ENCODE peak calls at places on chromosomes 7 and 10, in six cellular contexts. J, N, S, D, E and A are unnamed samples.

GRCh38 chr10:31745612-31746376 is 182.8 kb downstream of the ARHGAP12 start:
- DNase-seq in D (no peak), N (peak), J (peak), E (peak), S (no peak), A (peak)

GRCh38 chr10:124874-125273 is 10.4 kb upstream of the ZMYND11 start:
- DNase-seq in J (no peak), E (no peak), N (no peak), S (no peak), D (no peak), A (no peak)

GRCh38 chr7:104943502-104944343 is 70.3 kb upstream of the KMT2E start:
- DNase-seq in N (no peak), D (peak), S (no peak), E (peak), J (peak), A (peak)

GRCh38 chr10:47268696-47269095 is 31.3 kb upstream of the GDF10 start:
- DNase-seq in D (no peak), S (no peak), E (no peak), J (no peak), N (no peak), A (no peak)

GRCh38 chr10:114304017-114304565 is 65.0 kb downstream of the VWA2 start:
- DNase-seq in N (peak), E (peak), D (peak), S (peak), J (peak), A (peak)

GRCh38 chr10:103584216-103585010 is 90.9 kb downstream of the NEURL1 start:
- DNase-seq in N (no peak), E (no peak), D (peak), J (no peak), S (no peak), A (peak)

GRCh38 chr10:373015-373414 is 237.8 kb downstream of the ZMYND11 start:
- DNase-seq in D (no peak), E (no peak), N (no peak), S (no peak), J (peak), A (no peak)

GRCh38 chr7:142654398-142654797 is 94.9 kb upstream of the PRSS1 start:
- DNase-seq in J (no peak), E (no peak), D (no peak), N (no peak), S (no peak), A (peak)

GRCh38 chr10:130440494-130440893 is 304.3 kb downstream of the GLRX3 start:
- DNase-seq in J (no peak), N (no peak), E (no peak), S (no peak), D (no peak), A (no peak)

DNA sequence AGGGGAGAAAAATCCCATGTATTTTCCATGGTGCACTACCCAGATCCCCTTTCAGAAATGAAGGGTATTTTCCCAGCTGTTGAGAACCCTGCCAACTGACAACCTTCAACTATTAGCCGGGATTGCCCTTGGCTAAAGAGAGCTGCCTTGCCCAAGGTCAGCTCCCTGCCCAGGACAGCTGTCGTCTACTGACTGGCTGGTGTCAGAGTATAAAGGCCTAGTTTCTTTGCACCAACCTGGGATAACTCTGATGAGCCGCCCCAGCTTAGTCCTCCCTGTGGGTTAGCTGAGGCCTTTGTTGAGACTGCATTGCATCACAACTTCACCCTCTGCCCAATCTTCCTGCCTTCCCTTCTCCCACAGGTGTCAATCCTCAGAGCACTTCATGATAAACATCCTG is 147.2 kb upstream of the RHEB start:
- DNase-seq in J (no peak), E (no peak), S (no peak), D (no peak), N (no peak), A (no peak)
- TF ChIP-seq CTCF in J (no peak), E (no peak), S (no peak), D (no peak), N (no peak), A (no peak)

GRCh38 chr7:2555121-2556052 is at the start of gene BRAT1:
- DNase-seq in D (peak), S (peak), E (peak), N (peak), J (peak), A (peak)
- TF ChIP-seq CTCF in D (peak), S (peak), E (peak), N (peak), J (peak), A (peak)

GRCh38 chr10:27369832-27370231 is 129.2 kb upstream of the ACBD5 start:
- DNase-seq in J (peak), N (no peak), D (no peak), E (no peak), S (no peak), A (no peak)
- TF ChIP-seq CTCF in J (peak), N (no peak), D (no peak), E (no peak), S (peak), A (peak)

GRCh38 chr7:140008755-140009610 is 53.8 kb downstream of the PARP12 start:
- DNase-seq in S (no peak), N (no peak), D (no peak), J (no peak), E (no peak), A (no peak)
- TF ChIP-seq CTCF in S (no peak), N (no peak), D (no peak), J (no peak), E (no peak), A (no peak)

DNA sequence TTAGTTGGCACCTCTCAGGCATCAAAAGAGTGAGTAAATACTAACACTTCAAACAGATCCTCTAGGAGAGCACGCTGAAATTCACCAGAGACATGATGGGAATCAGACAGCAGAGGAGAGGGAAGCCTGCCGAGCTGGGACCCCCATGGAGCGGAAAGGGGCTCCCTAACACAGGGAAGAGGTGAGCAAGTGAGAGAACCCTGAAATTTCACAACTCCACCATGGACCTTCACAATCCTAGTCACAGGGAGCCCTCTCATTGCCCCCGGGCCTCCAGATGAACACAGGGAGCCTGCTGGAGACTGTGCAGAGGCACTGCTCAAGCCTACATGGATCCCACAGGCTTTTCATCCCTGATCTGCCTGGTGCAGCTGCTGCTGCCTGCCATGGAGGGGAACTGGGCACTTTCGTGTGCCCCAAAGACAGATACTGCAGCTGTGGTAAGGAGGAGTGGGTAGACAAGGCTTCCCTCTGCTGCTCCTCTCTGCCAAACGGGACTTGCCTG is 59.2 kb upstream of the ANTXRL start:
- DNase-seq in D (no peak), S (no peak), J (no peak), E (no peak), N (no peak), A (no peak)
- TF ChIP-seq CTCF in D (no peak), S (no peak), J (no peak), E (no peak), N (no peak), A (no peak)

GRCh38 chr7:16929146-16929762 is 47.5 kb upstream of the AGR3 start:
- DNase-seq in J (no peak), E (peak), S (no peak), N (no peak), D (no peak), A (no peak)

GRCh38 chr7:16923019-16923418 is 41.2 kb upstream of the AGR3 start:
- DNase-seq in N (no peak), D (no peak), J (no peak), S (no peak), E (no peak), A (peak)

GRCh38 chr7:16926861-16927260 is 45.1 kb upstream of the AGR3 start:
- DNase-seq in E (no peak), N (no peak), J (no peak), S (no peak), D (no peak), A (no peak)

GRCh38 chr7:16925609-16926008 is 43.8 kb upstream of the AGR3 start:
- DNase-seq in S (no peak), N (no peak), E (no peak), D (no peak), J (no peak), A (no peak)

GRCh38 chr7:16926283-16926682 is 44.5 kb upstream of the AGR3 start:
- DNase-seq in N (no peak), D (no peak), E (peak), S (no peak), J (peak), A (peak)
- TF ChIP-seq CTCF in N (peak), D (peak), E (peak), S (peak), J (peak), A (peak)

DNA sequence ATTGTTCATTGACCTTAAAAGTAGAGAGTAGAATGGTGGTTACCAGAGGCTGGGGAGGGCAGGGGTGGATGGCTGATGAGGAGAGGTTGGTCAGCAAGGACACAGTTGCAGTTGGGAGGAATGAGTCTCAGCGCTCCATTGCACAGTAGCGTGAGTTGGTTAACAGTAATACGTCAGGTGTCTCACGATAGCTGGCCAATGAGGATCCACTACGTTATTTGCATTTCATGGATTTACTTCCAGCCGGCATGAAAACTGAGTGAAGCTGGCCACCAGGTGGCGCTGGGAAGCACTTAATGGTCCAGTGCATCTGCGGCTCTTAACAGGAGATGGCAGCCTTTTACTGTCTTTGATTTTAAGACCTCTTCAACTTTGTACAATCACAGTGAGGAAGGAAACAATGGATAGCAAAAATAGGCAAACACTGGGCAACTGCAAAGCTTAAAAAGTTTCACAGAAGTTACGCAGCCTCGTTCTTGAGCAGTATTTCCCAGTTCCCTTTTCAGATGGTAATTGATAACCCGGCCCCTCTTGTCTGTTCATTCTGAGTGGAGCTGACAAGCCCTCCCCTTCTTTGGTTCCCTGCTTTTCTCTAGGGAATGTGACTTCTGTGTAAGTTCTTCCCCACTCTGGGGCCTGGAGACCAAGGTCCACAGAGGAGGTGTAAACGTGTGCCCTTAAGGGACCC is 23.7 kb downstream of the AKR1E2 start:
- DNase-seq in S (peak), N (peak), D (peak), J (peak), E (peak), A (peak)
- TF ChIP-seq CTCF in S (peak), N (peak), D (peak), J (no peak), E (peak), A (peak)